ENCODE peak calls at places on chromosomes 7 and 10, in four cellular contexts. Q, B, Y and U are unnamed samples.

GRCh38 chr7:105126436-105126975 is 112.5 kb downstream of the KMT2E start:
- DNase-seq in Q (no peak), B (no peak), Y (no peak), U (no peak)

GRCh38 chr10:32149257-32149955 is 93.2 kb upstream of the KIF5B start:
- DNase-seq in Q (no peak), B (peak; percentile 56), Y (no peak), U (peak; percentile 67)

GRCh38 chr7:35366167-35367155 is 112.6 kb upstream of the TBX20 start:
- DNase-seq in Q (no peak), B (no peak), Y (no peak), U (no peak)

GRCh38 chr10:79402625-79402946 is 42.8 kb downstream of the ZCCHC24 start:
- DNase-seq in Q (no peak), B (peak; percentile 5), Y (no peak), U (no peak)

GRCh38 chr10:1102392-1102791 is 46.2 kb downstream of the WDR37 start:
- DNase-seq in Q (no peak), B (no peak), Y (no peak), U (no peak)

GRCh38 chr10:7011994-7012393 is 398.8 kb downstream of the SFMBT2 start:
- DNase-seq in Q (no peak), B (no peak), Y (no peak), U (no peak)

GRCh38 chr10:132361581-132362101 is 29.6 kb downstream of the LRRC27 start:
- DNase-seq in Q (no peak), B (no peak), Y (no peak), U (no peak)

GRCh38 chr10:133131053-133131452 is 29.0 kb upstream of the KNDC1 start:
- DNase-seq in Q (no peak), B (no peak), Y (no peak), U (no peak)

GRCh38 chr7:154781369-154782303 is 221.3 kb downstream of the PAXIP1 start:
- DNase-seq in Q (no peak), B (no peak), Y (no peak), U (no peak)

GRCh38 chr10:80583681-80584080 is 46.0 kb downstream of the SH2D4B start:
- DNase-seq in Q (no peak), B (no peak), Y (no peak), U (no peak)
- TF ChIP-seq CTCF in Q (no peak), B (peak; percentile 45), Y (no peak), U (no peak)

GRCh38 chr7:56007891-56008290 is 43.4 kb downstream of the PSPH start:
- DNase-seq in Q (no peak), B (no peak), Y (no peak), U (no peak)

GRCh38 chr7:56007167-56007652 is 42.8 kb downstream of the NIPSNAP2 start:
- DNase-seq in Q (no peak), B (no peak), Y (no peak), U (no peak)

GRCh38 chr7:56003749-56004148 is 39.4 kb downstream of the NIPSNAP2 start:
- DNase-seq in Q (no peak), B (no peak), Y (no peak), U (no peak)

GRCh38 chr7:56009695-56010094 is 41.5 kb downstream of the PSPH start:
- DNase-seq in Q (no peak), B (no peak), Y (no peak), U (no peak)
- H3K27ac ChIP-seq in Q (no peak overlapping the region), B (no peak overlapping the region), Y (peak overlapping the region; percentile 15), U (no peak overlapping the region)

DNA sequence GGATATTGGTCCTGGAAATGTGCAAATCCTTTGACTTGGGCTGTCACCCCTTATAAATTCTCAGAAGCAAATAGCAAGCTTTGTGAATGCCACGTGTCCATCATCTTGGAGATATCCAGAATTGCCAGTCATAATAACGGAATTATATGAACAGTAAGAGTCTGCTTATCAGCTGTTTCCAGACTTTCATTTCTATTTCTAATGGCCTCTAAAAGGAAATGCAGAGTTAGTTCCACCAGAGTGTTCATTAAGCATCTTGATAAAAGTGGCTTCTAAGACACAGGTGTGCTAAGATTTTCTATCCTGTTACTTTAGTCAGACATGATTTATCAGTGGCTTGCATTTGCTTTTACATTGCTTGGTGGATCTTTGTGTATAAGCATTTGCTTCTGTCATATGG is 87.4 kb downstream of the RAMP3 start:
- DNase-seq in Q (no peak), B (no peak), Y (no peak), U (no peak)
- TF ChIP-seq CTCF in Q (no peak), B (no peak), Y (no peak), U (no peak)

DNA sequence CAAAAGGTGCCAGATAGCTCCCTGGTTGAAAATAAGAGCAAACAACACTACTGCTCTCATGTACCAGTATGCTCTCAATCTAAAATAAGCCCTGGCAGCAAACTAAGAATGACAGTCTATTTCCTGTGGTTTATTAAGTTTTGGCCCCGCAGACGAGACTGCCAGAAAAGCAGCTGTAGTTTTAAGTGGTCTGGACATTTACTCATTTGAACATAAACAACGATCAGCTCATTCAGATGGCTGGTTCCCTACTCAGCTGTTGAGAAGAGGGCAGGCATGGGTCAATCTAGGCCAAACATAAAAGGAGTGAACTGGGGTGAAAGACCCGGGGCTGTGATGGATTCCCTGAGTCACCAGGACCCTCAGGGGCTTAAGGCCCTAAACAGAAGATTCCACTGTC is 4.5 kb downstream of the TRIL start:
- DNase-seq in Q (no peak), B (no peak), Y (no peak), U (no peak)
- H3K27ac ChIP-seq in Q (peak overlapping the region; percentile 71), B (peak overlapping the region; percentile 78), Y (no peak overlapping the region), U (no peak overlapping the region)

DNA sequence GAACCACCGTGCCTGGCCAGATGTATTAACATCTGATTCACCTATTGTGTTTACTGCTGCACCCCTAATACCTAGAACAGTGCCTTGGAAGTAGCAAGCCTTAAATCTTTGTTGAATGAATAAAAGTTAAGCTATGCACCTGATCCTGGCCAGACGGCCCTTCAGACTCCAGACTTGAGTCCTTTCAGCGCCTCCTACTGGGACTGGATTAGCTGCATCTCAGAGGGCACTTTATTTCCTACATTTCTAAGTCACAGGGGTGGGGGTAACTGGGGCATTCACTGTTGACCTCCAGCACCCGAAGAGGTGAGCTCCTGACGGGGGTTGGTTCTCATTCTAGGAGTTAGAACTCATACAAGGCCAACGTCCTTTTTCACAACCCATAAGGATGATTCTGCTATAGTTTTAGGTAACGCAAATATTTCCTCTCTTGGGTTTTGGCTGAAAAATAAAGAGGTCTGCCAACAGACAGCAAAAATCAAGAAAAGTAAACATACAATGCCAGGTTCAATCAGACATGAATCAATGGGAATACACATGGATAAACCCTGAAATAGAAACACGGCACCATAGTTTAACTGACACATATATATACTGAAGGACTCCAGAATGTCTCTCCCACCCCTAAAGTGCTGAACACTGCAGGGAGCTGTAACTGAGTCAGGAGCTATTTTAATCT is 48.0 kb upstream of the DLG5 start:
- DNase-seq in Q (no peak), B (no peak), Y (no peak), U (no peak)
- TF ChIP-seq CTCF in Q (peak; percentile 44), B (no peak), Y (no peak), U (no peak)

DNA sequence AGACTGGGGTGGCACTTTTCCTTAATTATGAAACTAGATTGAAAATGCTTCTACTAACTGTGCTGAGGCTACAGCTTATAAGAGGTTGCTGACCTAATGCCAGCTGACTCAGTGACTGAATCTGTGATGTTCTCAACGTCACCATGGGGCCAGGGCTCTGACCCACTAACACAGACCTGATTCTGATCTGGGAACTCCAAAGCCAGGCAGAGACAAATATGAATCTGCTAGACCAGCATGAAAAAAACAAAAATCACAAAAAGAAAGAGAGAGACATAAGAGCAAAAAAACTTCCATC is 16.1 kb downstream of the USP6NL start:
- DNase-seq in Q (no peak), B (no peak), Y (no peak), U (no peak)
- H3K27ac ChIP-seq in Q (no peak overlapping the region), B (no peak overlapping the region), Y (no peak overlapping the region), U (no peak overlapping the region)